ENCODE peak calls at places on chromosomes 11 and 22, in six cellular contexts. J is NCI-H446, V is chondrocyte, D is NCI-H1105, O is HEK293T, Q is neural progenitor cell. H is an unnamed sample.
A peak's percentile ranks its signal among the peaks of the same experiment; 100 is the strongest.

GRCh38 chr11:64223001-64223651 is 2.9 kb downstream of the TRPT1 start:
- DNase-seq in D (no peak), J (no peak), Q (no peak), O (no peak), V (peak; percentile 91), H (no peak)

GRCh38 chr22:45077826-45078334 is 68.1 kb upstream of the PHF21B start:
- DNase-seq in O (no peak), J (no peak), V (no peak), D (no peak), Q (no peak), H (no peak)

GRCh38 chr11:112555491-112556364 is 295.1 kb upstream of the PLET1 start:
- DNase-seq in J (peak; percentile 66), D (peak; percentile 10), Q (peak; percentile 75), O (peak; percentile 76), V (no peak), H (no peak)

GRCh38 chr22:46007003-46007847 is 30.3 kb upstream of the WNT7B start:
- DNase-seq in Q (no peak), V (peak; percentile 88), O (no peak), D (no peak), J (peak; percentile 62), H (no peak)

GRCh38 chr22:38030311-38031133 is 26.7 kb upstream of the PICK1 start:
- DNase-seq in V (no peak), O (no peak), D (no peak), Q (peak; percentile 54), J (no peak), H (no peak)

GRCh38 chr11:62054484-62055121 is 69.2 kb upstream of the INCENP start:
- DNase-seq in O (peak; percentile 17), J (peak; percentile 46), V (no peak), Q (no peak), D (peak; percentile 44), H (no peak)

GRCh38 chr11:25910090-25910489 is 421.8 kb upstream of the ANO3 start:
- DNase-seq in Q (no peak), V (no peak), J (no peak), O (no peak), D (peak; percentile 23), H (no peak)

GRCh38 chr11:957201-957920 is 31.7 kb downstream of the AP2A2 start:
- DNase-seq in D (no peak), Q (no peak), V (no peak), J (no peak), O (no peak), H (no peak)

GRCh38 chr22:20777420-20778177 is 3.7 kb downstream of the SERPIND1 start:
- DNase-seq in V (no peak), D (peak; percentile 8), J (no peak), O (no peak), Q (no peak), H (no peak)

H was measured in mesenteric fat pad.